ENCODE peak calls at places on chromosomes 2 and 18, in ten cellular contexts. One of them, this sample, is unnamed.

GRCh38 chr2:27085670-27086089 is 892 bp upstream of the KHK start:
- DNase-seq in naive thymus-derived CD4-positive, alpha-beta T cell: peak
- DNase-seq in HFF-Myc: no peak
- DNase-seq in foreskin melanocyte: peak
- DNase-seq in activated naive CD8-positive, alpha-beta T cell treated with anti-CD3 and anti-CD28 coated beads for 36 hours: peak
- DNase-seq in activated CD4-positive, alpha-beta T cell treated with anti-CD3 and anti-CD28 coated beads, Interleukin-2, amount 50 U/mL, for 4 hours: no peak
- DNase-seq in M059J: peak
- DNase-seq in HEK293T: peak
- DNase-seq in HTR-8/SVneo: no peak
- DNase-seq in AML-193: peak
- DNase-seq in this sample: no peak

GRCh38 chr2:173432049-173432754 is 77.5 kb downstream of the CDCA7 start:
- DNase-seq in naive thymus-derived CD4-positive, alpha-beta T cell: no peak
- DNase-seq in HFF-Myc: no peak
- DNase-seq in foreskin melanocyte: no peak
- DNase-seq in activated naive CD8-positive, alpha-beta T cell treated with anti-CD3 and anti-CD28 coated beads for 36 hours: no peak
- DNase-seq in activated CD4-positive, alpha-beta T cell treated with anti-CD3 and anti-CD28 coated beads, Interleukin-2, amount 50 U/mL, for 4 hours: no peak
- DNase-seq in M059J: peak
- DNase-seq in HEK293T: no peak
- DNase-seq in HTR-8/SVneo: no peak
- DNase-seq in AML-193: no peak
- DNase-seq in this sample: no peak

GRCh38 chr2:240948086-240948485 is 42.0 kb downstream of the CROCC2 start:
- DNase-seq in naive thymus-derived CD4-positive, alpha-beta T cell: no peak
- DNase-seq in HFF-Myc: no peak
- DNase-seq in foreskin melanocyte: no peak
- DNase-seq in activated naive CD8-positive, alpha-beta T cell treated with anti-CD3 and anti-CD28 coated beads for 36 hours: no peak
- DNase-seq in activated CD4-positive, alpha-beta T cell treated with anti-CD3 and anti-CD28 coated beads, Interleukin-2, amount 50 U/mL, for 4 hours: no peak
- DNase-seq in M059J: no peak
- DNase-seq in HEK293T: no peak
- DNase-seq in HTR-8/SVneo: no peak
- DNase-seq in AML-193: no peak
- DNase-seq in this sample: no peak

GRCh38 chr2:172172513-172173217 is 70.0 kb upstream of the DLX2 start:
- DNase-seq in naive thymus-derived CD4-positive, alpha-beta T cell: peak
- DNase-seq in HFF-Myc: no peak
- DNase-seq in foreskin melanocyte: peak
- DNase-seq in activated naive CD8-positive, alpha-beta T cell treated with anti-CD3 and anti-CD28 coated beads for 36 hours: peak
- DNase-seq in activated CD4-positive, alpha-beta T cell treated with anti-CD3 and anti-CD28 coated beads, Interleukin-2, amount 50 U/mL, for 4 hours: peak
- DNase-seq in M059J: peak
- DNase-seq in HEK293T: peak
- DNase-seq in HTR-8/SVneo: peak
- DNase-seq in AML-193: peak
- DNase-seq in this sample: peak

GRCh38 chr2:21052044-21052443 is 8.2 kb upstream of the APOB start:
- DNase-seq in naive thymus-derived CD4-positive, alpha-beta T cell: no peak
- DNase-seq in HFF-Myc: no peak
- DNase-seq in foreskin melanocyte: no peak
- DNase-seq in activated naive CD8-positive, alpha-beta T cell treated with anti-CD3 and anti-CD28 coated beads for 36 hours: no peak
- DNase-seq in activated CD4-positive, alpha-beta T cell treated with anti-CD3 and anti-CD28 coated beads, Interleukin-2, amount 50 U/mL, for 4 hours: no peak
- DNase-seq in M059J: no peak
- DNase-seq in HEK293T: no peak
- DNase-seq in HTR-8/SVneo: no peak
- DNase-seq in AML-193: peak
- DNase-seq in this sample: no peak

GRCh38 chr2:239328306-239329191 is 72.3 kb downstream of the HDAC4 start:
- DNase-seq in naive thymus-derived CD4-positive, alpha-beta T cell: no peak
- DNase-seq in HFF-Myc: peak
- DNase-seq in foreskin melanocyte: peak
- DNase-seq in activated naive CD8-positive, alpha-beta T cell treated with anti-CD3 and anti-CD28 coated beads for 36 hours: no peak
- DNase-seq in activated CD4-positive, alpha-beta T cell treated with anti-CD3 and anti-CD28 coated beads, Interleukin-2, amount 50 U/mL, for 4 hours: no peak
- DNase-seq in M059J: no peak
- DNase-seq in HEK293T: no peak
- DNase-seq in HTR-8/SVneo: no peak
- DNase-seq in AML-193: no peak
- DNase-seq in this sample: no peak

GRCh38 chr18:12282436-12283039 is 25.5 kb upstream of the TUBB6 start:
- DNase-seq in naive thymus-derived CD4-positive, alpha-beta T cell: no peak
- DNase-seq in HFF-Myc: no peak
- DNase-seq in foreskin melanocyte: peak
- DNase-seq in activated naive CD8-positive, alpha-beta T cell treated with anti-CD3 and anti-CD28 coated beads for 36 hours: no peak
- DNase-seq in activated CD4-positive, alpha-beta T cell treated with anti-CD3 and anti-CD28 coated beads, Interleukin-2, amount 50 U/mL, for 4 hours: no peak
- DNase-seq in M059J: peak
- DNase-seq in HEK293T: no peak
- DNase-seq in HTR-8/SVneo: no peak
- DNase-seq in AML-193: no peak
- DNase-seq in this sample: peak

GRCh38 chr2:199019898-199020507 is 437.7 kb downstream of the SATB2 start:
- DNase-seq in naive thymus-derived CD4-positive, alpha-beta T cell: no peak
- DNase-seq in HFF-Myc: peak
- DNase-seq in foreskin melanocyte: peak
- DNase-seq in activated naive CD8-positive, alpha-beta T cell treated with anti-CD3 and anti-CD28 coated beads for 36 hours: no peak
- DNase-seq in activated CD4-positive, alpha-beta T cell treated with anti-CD3 and anti-CD28 coated beads, Interleukin-2, amount 50 U/mL, for 4 hours: no peak
- DNase-seq in M059J: peak
- DNase-seq in HEK293T: peak
- DNase-seq in HTR-8/SVneo: peak
- DNase-seq in AML-193: peak
- DNase-seq in this sample: no peak

GRCh38 chr18:8835556-8835955 is 130.2 kb downstream of the MTCL1 start:
- DNase-seq in naive thymus-derived CD4-positive, alpha-beta T cell: no peak
- DNase-seq in HFF-Myc: peak
- DNase-seq in foreskin melanocyte: peak
- DNase-seq in activated naive CD8-positive, alpha-beta T cell treated with anti-CD3 and anti-CD28 coated beads for 36 hours: no peak
- DNase-seq in activated CD4-positive, alpha-beta T cell treated with anti-CD3 and anti-CD28 coated beads, Interleukin-2, amount 50 U/mL, for 4 hours: no peak
- DNase-seq in M059J: peak
- DNase-seq in HEK293T: no peak
- DNase-seq in HTR-8/SVneo: no peak
- DNase-seq in AML-193: no peak
- DNase-seq in this sample: no peak

GRCh38 chr2:139369423-139370409 is 589.5 kb upstream of the NXPH2 start:
- DNase-seq in naive thymus-derived CD4-positive, alpha-beta T cell: no peak
- DNase-seq in HFF-Myc: no peak
- DNase-seq in foreskin melanocyte: no peak
- DNase-seq in activated naive CD8-positive, alpha-beta T cell treated with anti-CD3 and anti-CD28 coated beads for 36 hours: no peak
- DNase-seq in activated CD4-positive, alpha-beta T cell treated with anti-CD3 and anti-CD28 coated beads, Interleukin-2, amount 50 U/mL, for 4 hours: no peak
- DNase-seq in M059J: no peak
- DNase-seq in HEK293T: peak
- DNase-seq in HTR-8/SVneo: no peak
- DNase-seq in AML-193: no peak
- DNase-seq in this sample: no peak

GRCh38 chr2:392921-393270 is 105.0 kb upstream of the ALKAL2 start:
- DNase-seq in naive thymus-derived CD4-positive, alpha-beta T cell: peak
- DNase-seq in HFF-Myc: no peak
- DNase-seq in foreskin melanocyte: no peak
- DNase-seq in activated naive CD8-positive, alpha-beta T cell treated with anti-CD3 and anti-CD28 coated beads for 36 hours: no peak
- DNase-seq in activated CD4-positive, alpha-beta T cell treated with anti-CD3 and anti-CD28 coated beads, Interleukin-2, amount 50 U/mL, for 4 hours: no peak
- DNase-seq in M059J: no peak
- DNase-seq in HEK293T: no peak
- DNase-seq in HTR-8/SVneo: no peak
- DNase-seq in AML-193: no peak
- DNase-seq in this sample: no peak

GRCh38 chr18:41783065-41783818 is 171.8 kb upstream of the PIK3C3 start:
- DNase-seq in naive thymus-derived CD4-positive, alpha-beta T cell: no peak
- DNase-seq in HFF-Myc: no peak
- DNase-seq in foreskin melanocyte: no peak
- DNase-seq in activated naive CD8-positive, alpha-beta T cell treated with anti-CD3 and anti-CD28 coated beads for 36 hours: no peak
- DNase-seq in activated CD4-positive, alpha-beta T cell treated with anti-CD3 and anti-CD28 coated beads, Interleukin-2, amount 50 U/mL, for 4 hours: no peak
- DNase-seq in M059J: no peak
- DNase-seq in HEK293T: no peak
- DNase-seq in HTR-8/SVneo: no peak
- DNase-seq in AML-193: no peak
- DNase-seq in this sample: no peak

GRCh38 chr2:237626813-237627451 is 455 bp upstream of the LRRFIP1 start:
- DNase-seq in naive thymus-derived CD4-positive, alpha-beta T cell: peak
- DNase-seq in HFF-Myc: no peak
- DNase-seq in foreskin melanocyte: no peak
- DNase-seq in activated naive CD8-positive, alpha-beta T cell treated with anti-CD3 and anti-CD28 coated beads for 36 hours: no peak
- DNase-seq in activated CD4-positive, alpha-beta T cell treated with anti-CD3 and anti-CD28 coated beads, Interleukin-2, amount 50 U/mL, for 4 hours: no peak
- DNase-seq in M059J: no peak
- DNase-seq in HEK293T: no peak
- DNase-seq in HTR-8/SVneo: no peak
- DNase-seq in AML-193: no peak
- DNase-seq in this sample: no peak

GRCh38 chr2:66571873-66572272 is 136.9 kb downstream of the MEIS1 start:
- DNase-seq in naive thymus-derived CD4-positive, alpha-beta T cell: no peak
- DNase-seq in HFF-Myc: no peak
- DNase-seq in foreskin melanocyte: no peak
- DNase-seq in activated naive CD8-positive, alpha-beta T cell treated with anti-CD3 and anti-CD28 coated beads for 36 hours: no peak
- DNase-seq in activated CD4-positive, alpha-beta T cell treated with anti-CD3 and anti-CD28 coated beads, Interleukin-2, amount 50 U/mL, for 4 hours: no peak
- DNase-seq in M059J: no peak
- DNase-seq in HEK293T: no peak
- DNase-seq in HTR-8/SVneo: no peak
- DNase-seq in AML-193: no peak
- DNase-seq in this sample: no peak

GRCh38 chr2:241649414-241649813 is 11.9 kb downstream of the ATG4B start:
- DNase-seq in naive thymus-derived CD4-positive, alpha-beta T cell: no peak
- DNase-seq in HFF-Myc: no peak
- DNase-seq in foreskin melanocyte: no peak
- DNase-seq in activated naive CD8-positive, alpha-beta T cell treated with anti-CD3 and anti-CD28 coated beads for 36 hours: no peak
- DNase-seq in activated CD4-positive, alpha-beta T cell treated with anti-CD3 and anti-CD28 coated beads, Interleukin-2, amount 50 U/mL, for 4 hours: no peak
- DNase-seq in M059J: no peak
- DNase-seq in HEK293T: no peak
- DNase-seq in HTR-8/SVneo: no peak
- DNase-seq in AML-193: no peak
- DNase-seq in this sample: no peak

GRCh38 chr2:179842498-179843153 is 18.8 kb downstream of the ZNF385B start:
- DNase-seq in naive thymus-derived CD4-positive, alpha-beta T cell: no peak
- DNase-seq in HFF-Myc: peak
- DNase-seq in foreskin melanocyte: no peak
- DNase-seq in activated naive CD8-positive, alpha-beta T cell treated with anti-CD3 and anti-CD28 coated beads for 36 hours: peak
- DNase-seq in activated CD4-positive, alpha-beta T cell treated with anti-CD3 and anti-CD28 coated beads, Interleukin-2, amount 50 U/mL, for 4 hours: no peak
- DNase-seq in M059J: peak
- DNase-seq in HEK293T: peak
- DNase-seq in HTR-8/SVneo: peak
- DNase-seq in AML-193: no peak
- DNase-seq in this sample: no peak

GRCh38 chr18:73739098-73739497 is 408.5 kb downstream of the FBXO15 start:
- DNase-seq in naive thymus-derived CD4-positive, alpha-beta T cell: no peak
- DNase-seq in HFF-Myc: no peak
- DNase-seq in foreskin melanocyte: no peak
- DNase-seq in activated naive CD8-positive, alpha-beta T cell treated with anti-CD3 and anti-CD28 coated beads for 36 hours: no peak
- DNase-seq in activated CD4-positive, alpha-beta T cell treated with anti-CD3 and anti-CD28 coated beads, Interleukin-2, amount 50 U/mL, for 4 hours: no peak
- DNase-seq in M059J: peak
- DNase-seq in HEK293T: no peak
- DNase-seq in HTR-8/SVneo: no peak
- DNase-seq in AML-193: no peak
- DNase-seq in this sample: no peak

GRCh38 chr18:57077005-57077735 is 69.7 kb upstream of the BOD1L2 start:
- DNase-seq in naive thymus-derived CD4-positive, alpha-beta T cell: no peak
- DNase-seq in HFF-Myc: no peak
- DNase-seq in foreskin melanocyte: no peak
- DNase-seq in activated naive CD8-positive, alpha-beta T cell treated with anti-CD3 and anti-CD28 coated beads for 36 hours: no peak
- DNase-seq in activated CD4-positive, alpha-beta T cell treated with anti-CD3 and anti-CD28 coated beads, Interleukin-2, amount 50 U/mL, for 4 hours: no peak
- DNase-seq in M059J: no peak
- DNase-seq in HEK293T: no peak
- DNase-seq in HTR-8/SVneo: no peak
- DNase-seq in AML-193: no peak
- DNase-seq in this sample: no peak

GRCh38 chr18:48918660-48919415 is 31.9 kb downstream of the SMAD7 start:
- DNase-seq in naive thymus-derived CD4-positive, alpha-beta T cell: no peak
- DNase-seq in HFF-Myc: no peak
- DNase-seq in foreskin melanocyte: no peak
- DNase-seq in activated naive CD8-positive, alpha-beta T cell treated with anti-CD3 and anti-CD28 coated beads for 36 hours: no peak
- DNase-seq in activated CD4-positive, alpha-beta T cell treated with anti-CD3 and anti-CD28 coated beads, Interleukin-2, amount 50 U/mL, for 4 hours: no peak
- DNase-seq in M059J: no peak
- DNase-seq in HEK293T: no peak
- DNase-seq in HTR-8/SVneo: no peak
- DNase-seq in AML-193: no peak
- DNase-seq in this sample: no peak

GRCh38 chr2:144943986-144944385 is 424.1 kb upstream of the ZEB2 start:
- DNase-seq in naive thymus-derived CD4-positive, alpha-beta T cell: no peak
- DNase-seq in HFF-Myc: no peak
- DNase-seq in foreskin melanocyte: peak
- DNase-seq in activated naive CD8-positive, alpha-beta T cell treated with anti-CD3 and anti-CD28 coated beads for 36 hours: no peak
- DNase-seq in activated CD4-positive, alpha-beta T cell treated with anti-CD3 and anti-CD28 coated beads, Interleukin-2, amount 50 U/mL, for 4 hours: no peak
- DNase-seq in M059J: peak
- DNase-seq in HEK293T: no peak
- DNase-seq in HTR-8/SVneo: peak
- DNase-seq in AML-193: no peak
- DNase-seq in this sample: no peak

GRCh38 chr2:56671973-56672569 is 488.3 kb downstream of the CCDC85A start:
- DNase-seq in naive thymus-derived CD4-positive, alpha-beta T cell: no peak
- DNase-seq in HFF-Myc: no peak
- DNase-seq in foreskin melanocyte: no peak
- DNase-seq in activated naive CD8-positive, alpha-beta T cell treated with anti-CD3 and anti-CD28 coated beads for 36 hours: no peak
- DNase-seq in activated CD4-positive, alpha-beta T cell treated with anti-CD3 and anti-CD28 coated beads, Interleukin-2, amount 50 U/mL, for 4 hours: no peak
- DNase-seq in M059J: no peak
- DNase-seq in HEK293T: no peak
- DNase-seq in HTR-8/SVneo: no peak
- DNase-seq in AML-193: no peak
- DNase-seq in this sample: no peak

GRCh38 chr2:37441055-37441454 is 96.6 kb downstream of the QPCT start:
- DNase-seq in naive thymus-derived CD4-positive, alpha-beta T cell: no peak
- DNase-seq in HFF-Myc: no peak
- DNase-seq in foreskin melanocyte: no peak
- DNase-seq in activated naive CD8-positive, alpha-beta T cell treated with anti-CD3 and anti-CD28 coated beads for 36 hours: no peak
- DNase-seq in activated CD4-positive, alpha-beta T cell treated with anti-CD3 and anti-CD28 coated beads, Interleukin-2, amount 50 U/mL, for 4 hours: no peak
- DNase-seq in M059J: peak
- DNase-seq in HEK293T: no peak
- DNase-seq in HTR-8/SVneo: no peak
- DNase-seq in AML-193: no peak
- DNase-seq in this sample: no peak

GRCh38 chr2:63878486-63878885 is 36.8 kb downstream of the UGP2 start:
- DNase-seq in naive thymus-derived CD4-positive, alpha-beta T cell: no peak
- DNase-seq in HFF-Myc: no peak
- DNase-seq in foreskin melanocyte: no peak
- DNase-seq in activated naive CD8-positive, alpha-beta T cell treated with anti-CD3 and anti-CD28 coated beads for 36 hours: no peak
- DNase-seq in activated CD4-positive, alpha-beta T cell treated with anti-CD3 and anti-CD28 coated beads, Interleukin-2, amount 50 U/mL, for 4 hours: no peak
- DNase-seq in M059J: no peak
- DNase-seq in HEK293T: no peak
- DNase-seq in HTR-8/SVneo: no peak
- DNase-seq in AML-193: no peak
- DNase-seq in this sample: no peak

GRCh38 chr2:112921982-112922381 is 11.0 kb downstream of the IL37 start:
- DNase-seq in naive thymus-derived CD4-positive, alpha-beta T cell: no peak
- DNase-seq in HFF-Myc: no peak
- DNase-seq in foreskin melanocyte: no peak
- DNase-seq in activated naive CD8-positive, alpha-beta T cell treated with anti-CD3 and anti-CD28 coated beads for 36 hours: no peak
- DNase-seq in activated CD4-positive, alpha-beta T cell treated with anti-CD3 and anti-CD28 coated beads, Interleukin-2, amount 50 U/mL, for 4 hours: no peak
- DNase-seq in M059J: no peak
- DNase-seq in HEK293T: no peak
- DNase-seq in HTR-8/SVneo: no peak
- DNase-seq in AML-193: no peak
- DNase-seq in this sample: no peak

GRCh38 chr2:6973895-6974545 is 56.8 kb downstream of the RNF144A start:
- DNase-seq in naive thymus-derived CD4-positive, alpha-beta T cell: no peak
- DNase-seq in HFF-Myc: no peak
- DNase-seq in foreskin melanocyte: no peak
- DNase-seq in activated naive CD8-positive, alpha-beta T cell treated with anti-CD3 and anti-CD28 coated beads for 36 hours: no peak
- DNase-seq in activated CD4-positive, alpha-beta T cell treated with anti-CD3 and anti-CD28 coated beads, Interleukin-2, amount 50 U/mL, for 4 hours: no peak
- DNase-seq in M059J: peak
- DNase-seq in HEK293T: no peak
- DNase-seq in HTR-8/SVneo: no peak
- DNase-seq in AML-193: no peak
- DNase-seq in this sample: no peak

GRCh38 chr2:238164906-238165287 is 6.1 kb downstream of the ERFE start:
- DNase-seq in naive thymus-derived CD4-positive, alpha-beta T cell: no peak
- DNase-seq in HFF-Myc: no peak
- DNase-seq in foreskin melanocyte: no peak
- DNase-seq in activated naive CD8-positive, alpha-beta T cell treated with anti-CD3 and anti-CD28 coated beads for 36 hours: no peak
- DNase-seq in activated CD4-positive, alpha-beta T cell treated with anti-CD3 and anti-CD28 coated beads, Interleukin-2, amount 50 U/mL, for 4 hours: no peak
- DNase-seq in M059J: no peak
- DNase-seq in HEK293T: no peak
- DNase-seq in HTR-8/SVneo: no peak
- DNase-seq in AML-193: no peak
- DNase-seq in this sample: no peak

GRCh38 chr2:225566798-225567197 is 167.3 kb downstream of the NYAP2 start:
- DNase-seq in naive thymus-derived CD4-positive, alpha-beta T cell: no peak
- DNase-seq in HFF-Myc: no peak
- DNase-seq in foreskin melanocyte: no peak
- DNase-seq in activated naive CD8-positive, alpha-beta T cell treated with anti-CD3 and anti-CD28 coated beads for 36 hours: no peak
- DNase-seq in activated CD4-positive, alpha-beta T cell treated with anti-CD3 and anti-CD28 coated beads, Interleukin-2, amount 50 U/mL, for 4 hours: no peak
- DNase-seq in M059J: peak
- DNase-seq in HEK293T: no peak
- DNase-seq in HTR-8/SVneo: no peak
- DNase-seq in AML-193: no peak
- DNase-seq in this sample: no peak

GRCh38 chr2:113877651-113878594 is 12.0 kb upstream of the ACTR3 start:
- DNase-seq in naive thymus-derived CD4-positive, alpha-beta T cell: no peak
- DNase-seq in HFF-Myc: no peak
- DNase-seq in foreskin melanocyte: no peak
- DNase-seq in activated naive CD8-positive, alpha-beta T cell treated with anti-CD3 and anti-CD28 coated beads for 36 hours: no peak
- DNase-seq in activated CD4-positive, alpha-beta T cell treated with anti-CD3 and anti-CD28 coated beads, Interleukin-2, amount 50 U/mL, for 4 hours: no peak
- DNase-seq in M059J: peak
- DNase-seq in HEK293T: no peak
- DNase-seq in HTR-8/SVneo: no peak
- DNase-seq in AML-193: no peak
- DNase-seq in this sample: no peak